ENCODE peak calls at places on chromosomes 4 and X, in ten cellular contexts. M is transverse colon, I is IMR-90, P is K562, G is tibial nerve, F is upper lobe of left lung, Q is A549, N is sigmoid colon, J is uterus, E is gastrocnemius medialis. U is an unnamed sample. For H3K4me1, the result is how much of the 10 kb centered on the place peaks cover.

GRCh38 chrX:120358687-120359086 is 3.2 kb upstream of the ATP1B4 start:
- DNase-seq in Q (no peak), F (no peak), I (no peak), G (no peak), P (no peak), J (no peak), E (no peak), N (no peak), M (no peak), U (no peak)

GRCh38 chr4:102730968-102731533 is 29.7 kb downstream of the MANBA start:
- DNase-seq in J (no peak), Q (no peak), E (no peak), I (no peak), P (peak), N (no peak), F (no peak), G (no peak), M (no peak), U (no peak)

GRCh38 chr4:105520819-105521790 is 31.3 kb upstream of the ARHGEF38 start:
- DNase-seq in Q (peak), G (peak), E (no peak), P (peak), I (peak), J (no peak), N (no peak), F (no peak), M (peak), U (no peak)

GRCh38 chr4:23956601-23957364 is 66.9 kb upstream of the PPARGC1A start:
- DNase-seq in Q (no peak), M (no peak), J (no peak), N (no peak), I (peak), E (no peak), F (no peak), G (no peak), P (no peak), U (no peak)

GRCh38 chr4:73589261-73589847 is 30.9 kb downstream of the RASSF6 start:
- DNase-seq in E (no peak), J (no peak), N (no peak), G (no peak), F (no peak), I (peak), P (peak), M (no peak), Q (no peak), U (no peak)

GRCh38 chr4:55819634-55820033 is at the start of gene EXOC1L:
- DNase-seq in Q (no peak), M (no peak), J (no peak), N (no peak), F (no peak), I (no peak), P (peak), E (no peak), G (no peak), U (no peak)

GRCh38 chr4:184477201-184477999 is 3.0 kb upstream of the IRF2 start:
- DNase-seq in P (no peak), F (peak), N (no peak), Q (no peak), I (no peak), J (no peak), E (no peak), G (no peak), M (no peak), U (no peak)

GRCh38 chr4:141654098-141654497 is 17.7 kb downstream of the IL15 start:
- DNase-seq in E (no peak), G (no peak), F (peak), I (peak), M (peak), P (peak), J (peak), Q (peak), N (no peak), U (no peak)

GRCh38 chrX:108304210-108304609 is 134.0 kb downstream of the COL4A6 start:
- DNase-seq in M (no peak), N (no peak), G (no peak), I (peak), P (peak), Q (no peak), F (no peak), E (no peak), J (no peak), U (no peak)

DNA sequence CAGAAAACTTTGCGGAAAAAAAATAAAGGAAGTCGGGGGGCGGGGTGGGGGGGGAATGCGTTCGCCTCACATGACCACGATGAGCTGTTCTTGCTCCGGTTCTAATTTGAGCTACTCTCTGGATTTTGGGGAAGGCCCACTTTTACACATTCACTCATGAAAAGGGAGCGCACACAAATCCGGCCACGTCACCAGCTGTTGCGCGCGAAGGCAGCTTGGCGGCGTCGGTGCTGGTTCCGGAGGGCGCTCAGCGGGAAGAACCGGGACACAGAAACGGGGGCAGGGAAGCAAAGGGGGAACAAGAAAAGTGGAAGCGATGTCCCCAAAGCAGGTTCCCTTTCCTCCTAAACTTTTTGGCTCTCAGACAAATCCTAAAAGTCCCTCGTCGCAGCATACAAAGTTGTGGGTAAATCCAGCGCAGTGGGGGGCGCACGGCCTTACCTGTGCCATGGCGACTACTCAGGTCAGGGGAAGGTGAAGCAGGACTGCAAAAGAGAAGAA is 590 bp downstream of the ANXA5 start:
- DNase-seq in N (peak), E (peak), F (peak), G (peak), I (peak), M (peak), P (peak), Q (peak), J (peak), U (peak)
- H3K4me1 ChIP-seq in N (under half), E (under half), F (under half), G (half or more), I (under half), M (half or more), P (under half), Q (under half), J (under half), U (under half)

GRCh38 chr4:182495111-182495510 is 251.9 kb downstream of the TENM3 start:
- DNase-seq in F (no peak), P (no peak), M (no peak), G (no peak), N (no peak), J (no peak), E (no peak), Q (no peak), I (no peak), U (no peak)

GRCh38 chr4:182494103-182494502 is 250.9 kb downstream of the TENM3 start:
- DNase-seq in F (no peak), M (no peak), E (no peak), G (no peak), Q (no peak), P (no peak), N (no peak), J (no peak), I (no peak), U (no peak)

GRCh38 chr4:182493377-182493776 is 250.2 kb downstream of the TENM3 start:
- DNase-seq in N (no peak), Q (no peak), M (no peak), G (no peak), I (no peak), P (no peak), F (no peak), E (no peak), J (no peak), U (no peak)

GRCh38 chr4:182496392-182496791 is 253.2 kb downstream of the TENM3 start:
- DNase-seq in F (no peak), N (no peak), P (no peak), G (no peak), E (no peak), J (no peak), Q (no peak), M (no peak), I (no peak), U (no peak)

DNA sequence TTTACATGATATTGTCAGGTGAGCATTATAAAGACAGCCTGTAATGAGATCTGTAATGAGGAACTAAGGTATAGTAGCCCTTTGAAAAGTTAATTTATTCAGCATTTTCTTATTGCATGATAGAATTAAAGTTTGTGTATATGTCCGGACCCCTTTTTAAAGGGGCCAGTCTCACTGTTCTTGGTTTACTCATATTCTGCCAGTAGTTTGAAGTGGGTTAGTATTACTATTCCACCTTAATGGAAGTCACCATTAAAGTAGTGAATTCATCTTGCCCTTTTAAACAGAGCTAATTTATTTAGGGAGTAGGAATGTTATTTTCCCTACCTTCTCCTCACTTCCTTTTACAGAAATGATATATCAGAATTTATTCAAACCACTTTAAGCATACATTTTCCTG is 252.8 kb downstream of the TENM3 start:
- DNase-seq in Q (no peak), E (no peak), I (no peak), G (no peak), J (no peak), M (no peak), P (no peak), F (no peak), N (no peak), U (no peak)
- H3K4me3 ChIP-seq in Q (no peak), E (no peak), I (no peak), G (no peak), J (no peak), M (no peak), P (no peak), F (no peak), N (no peak), U (no peak)

GRCh38 chr4:174284181-174284886 is 623 bp downstream of the CEP44 start:
- DNase-seq in F (no peak), E (no peak), Q (peak), J (no peak), P (peak), M (peak), N (no peak), G (no peak), I (peak), U (no peak)

GRCh38 chr4:174282836-174283506 is 496 bp downstream of the FBXO8 start:
- DNase-seq in N (peak), F (peak), Q (peak), P (peak), G (peak), I (peak), J (peak), M (peak), E (peak), U (peak)

GRCh38 chr4:174281182-174281737 is 2.2 kb downstream of the FBXO8 start:
- DNase-seq in E (no peak), M (no peak), J (no peak), G (no peak), Q (no peak), I (no peak), F (no peak), N (no peak), P (peak), U (no peak)

GRCh38 chr4:174286870-174287269 is 3.2 kb downstream of the CEP44 start:
- DNase-seq in I (no peak), N (no peak), P (peak), Q (no peak), E (no peak), F (no peak), M (no peak), J (no peak), G (no peak), U (no peak)

DNA sequence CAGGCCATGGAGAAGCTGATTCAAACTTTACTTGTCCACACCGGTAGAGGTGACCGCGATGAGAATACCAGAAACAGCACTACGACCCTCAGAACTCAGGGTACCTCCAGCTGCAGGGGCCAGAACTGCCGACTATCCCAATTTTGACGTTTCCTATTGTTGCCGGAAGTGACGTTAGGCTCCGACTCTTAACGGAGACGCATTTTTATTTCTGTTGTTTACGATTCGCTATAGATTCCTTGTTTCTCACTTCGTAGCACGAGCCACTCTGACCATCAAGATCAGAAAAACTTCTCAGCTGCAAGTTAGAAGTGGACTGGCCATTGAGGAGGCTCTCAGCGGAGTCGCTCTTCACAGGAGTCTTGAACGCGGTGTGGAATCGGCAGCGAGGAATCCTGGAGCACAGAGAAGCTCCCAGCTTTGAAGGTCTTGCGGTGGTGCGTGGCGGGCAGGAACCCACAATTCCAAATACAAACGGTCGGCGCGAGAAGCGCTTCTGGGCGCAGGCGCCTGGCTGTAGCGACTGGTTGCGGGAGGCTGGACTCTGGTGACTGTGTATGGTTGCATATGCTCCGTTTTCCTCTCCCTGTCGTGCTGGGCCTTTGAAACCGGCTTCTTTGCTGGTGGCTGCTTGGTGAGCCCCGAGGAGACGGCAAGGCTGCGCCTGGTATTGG is at the start of the genes CEP44 and FBXO8:
- DNase-seq in F (peak), N (peak), J (peak), Q (peak), M (peak), P (peak), E (peak), I (peak), G (peak), U (peak)
- TF ChIP-seq POLR2A in F (no peak), N (peak), J (no peak), Q (no peak), M (peak), P (peak), E (no peak), I (peak), G (peak), U (no peak)

GRCh38 chr4:76312457-76312856 is 5.9 kb downstream of the STBD1 start:
- DNase-seq in N (no peak), E (no peak), M (no peak), P (no peak), J (no peak), Q (no peak), F (no peak), I (no peak), G (no peak), U (no peak)
- H3K4me1 ChIP-seq in N (under half), E (under half), M (under half), P (under half), J (under half), Q (under half), F (under half), I (under half), G (under half), U (under half)

DNA sequence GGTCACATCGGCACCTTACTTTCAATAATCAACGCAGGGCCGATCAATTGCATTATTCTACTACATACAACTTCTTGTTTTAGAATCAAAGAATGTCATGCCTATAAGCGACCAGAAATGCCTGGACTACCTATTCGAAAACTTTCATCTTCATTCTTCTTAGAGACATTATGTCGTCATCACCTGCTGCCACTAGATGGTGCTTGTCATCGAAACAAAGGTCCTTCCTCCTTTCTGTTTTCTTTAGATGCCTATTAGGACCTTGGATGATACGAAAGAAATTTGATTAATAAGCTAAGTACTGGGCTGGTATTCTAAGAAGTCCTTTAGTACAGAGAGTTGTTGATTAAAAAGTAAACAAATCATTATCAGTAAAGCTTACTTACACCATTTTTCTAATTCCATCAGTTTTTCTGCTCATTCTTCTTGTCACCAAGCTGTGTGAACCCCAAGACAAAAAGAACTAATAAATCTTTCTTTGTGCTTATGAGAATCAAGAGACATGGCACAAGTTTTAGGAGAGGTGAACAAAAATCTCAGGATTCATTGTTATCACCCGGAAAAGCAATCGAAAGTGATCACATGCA is 154.5 kb upstream of the SLC4A4 start:
- DNase-seq in G (peak), J (peak), Q (peak), N (no peak), F (peak), P (peak), M (peak), E (peak), I (peak), U (no peak)
- H3K4me3 ChIP-seq in G (no peak), J (no peak), Q (no peak), N (no peak), F (no peak), P (no peak), M (no peak), E (no peak), I (no peak), U (no peak)